ENCODE peak calls at places on chromosomes 7 and 10, in ten cellular contexts. O is adrenal gland, F is right lobe of liver, P is esophagus squamous epithelium, L is sigmoid colon, W is IMR-90, B is ovary, G is uterus, C is Peyer's patch, Y is NB4. Z is an unnamed sample.

GRCh38 chr7:106592282-106593027 is 68.5 kb downstream of the CCDC71L start:
- DNase-seq in L (no peak), W (no peak), C (no peak), B (no peak), P (no peak), O (no peak), Y (no peak), G (no peak), F (no peak), Z (no peak)

GRCh38 chr10:17742918-17743317 is 9.1 kb upstream of the TMEM236 start:
- DNase-seq in F (peak), P (no peak), L (no peak), O (peak), B (peak), G (peak), W (peak), C (peak), Y (peak), Z (peak)

GRCh38 chr10:111211756-111212155 is 134.9 kb downstream of the ADRA2A start:
- DNase-seq in C (no peak), G (no peak), L (no peak), F (no peak), W (peak), B (no peak), P (no peak), O (no peak), Y (no peak), Z (no peak)

GRCh38 chr7:159165352-159165751 is 20.7 kb upstream of the VIPR2 start:
- DNase-seq in B (no peak), G (no peak), P (no peak), L (no peak), W (no peak), O (no peak), Y (no peak), C (no peak), F (no peak), Z (no peak)

GRCh38 chr7:95628831-95629439 is 32.6 kb upstream of the PDK4 start:
- DNase-seq in Y (no peak), C (no peak), G (no peak), B (no peak), O (no peak), W (peak), F (no peak), P (no peak), L (no peak), Z (peak)

GRCh38 chr7:47690902-47691558 is 109.1 kb upstream of the TNS3 start:
- DNase-seq in Y (no peak), W (peak), G (no peak), O (no peak), L (no peak), B (no peak), P (no peak), F (no peak), C (no peak), Z (no peak)

GRCh38 chr7:5494683-5495561 is 71.3 kb upstream of the TNRC18 start:
- DNase-seq in Y (peak), C (peak), L (peak), F (peak), W (peak), P (no peak), B (peak), O (peak), G (peak), Z (peak)

GRCh38 chr7:16904086-16904485 is 22.3 kb upstream of the AGR3 start:
- DNase-seq in B (no peak), G (no peak), O (no peak), Y (no peak), L (no peak), C (no peak), W (no peak), P (no peak), F (no peak), Z (no peak)

GRCh38 chr7:99453105-99453504 is 12.9 kb downstream of the ATP5MF start:
- DNase-seq in B (no peak), Y (no peak), O (no peak), P (no peak), W (no peak), L (no peak), C (no peak), F (no peak), G (no peak), Z (no peak)

GRCh38 chr7:99457050-99457645 is 8.8 kb downstream of the ATP5MF start:
- DNase-seq in W (no peak), C (no peak), B (no peak), F (no peak), P (no peak), O (no peak), Y (no peak), G (no peak), L (no peak), Z (no peak)

GRCh38 chr7:99456288-99456687 is 9.7 kb downstream of the ATP5MF start:
- DNase-seq in B (no peak), Y (no peak), P (no peak), G (no peak), O (no peak), L (no peak), C (no peak), F (no peak), W (no peak), Z (no peak)

GRCh38 chr7:99457646-99458493 is 8.1 kb downstream of the ATP5MF start:
- DNase-seq in B (no peak), C (no peak), Y (no peak), L (no peak), O (no peak), G (no peak), W (no peak), F (no peak), P (no peak), Z (no peak)

DNA sequence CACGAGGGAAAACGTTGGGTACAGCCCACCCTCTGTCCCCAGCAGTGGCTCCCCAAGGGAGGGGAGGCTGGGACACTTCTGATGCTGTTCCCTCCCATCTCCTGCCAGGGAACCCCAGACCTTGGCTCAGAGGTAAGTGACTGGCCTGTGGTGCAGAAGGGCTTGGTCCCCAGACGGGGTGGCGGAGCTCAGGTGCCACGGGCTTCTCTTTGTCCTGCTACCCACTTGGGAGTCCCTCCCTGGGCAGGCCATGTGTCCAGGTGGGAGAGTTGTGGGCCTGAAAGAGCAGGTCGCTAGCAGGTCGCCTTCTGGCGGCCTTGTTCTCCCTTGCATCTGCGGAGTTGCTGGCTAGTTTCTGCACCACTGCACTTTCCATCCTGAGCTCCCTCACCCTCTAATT is 10.1 kb downstream of the ATP5MF start:
- DNase-seq in L (no peak), F (no peak), Y (no peak), W (no peak), B (no peak), O (no peak), G (no peak), P (no peak), C (no peak), Z (no peak)
- TF ChIP-seq POLR2A in L (no peak), F (no peak), Y (peak), W (no peak), B (no peak), O (no peak), G (no peak), P (no peak), C (no peak), Z (no peak)

GRCh38 chr7:21945374-21946227 is at the start of gene CDCA7L:
- DNase-seq in O (no peak), F (peak), W (peak), C (peak), L (peak), B (peak), P (no peak), G (peak), Y (peak), Z (peak)
- TF ChIP-seq POLR2A in O (no peak), F (peak), W (peak), C (peak), L (peak), B (peak), P (peak), G (peak), Y (peak), Z (peak)

GRCh38 chr10:13103554-13103953 is 3.6 kb downstream of the OPTN start:
- DNase-seq in G (no peak), B (no peak), P (no peak), Y (no peak), W (no peak), O (no peak), L (no peak), F (no peak), C (no peak), Z (no peak)

GRCh38 chr10:13099144-13099665 is 758 bp upstream of the OPTN start:
- DNase-seq in P (no peak), B (peak), W (peak), G (peak), C (peak), Y (peak), L (peak), O (peak), F (peak), Z (peak)

GRCh38 chr10:13102002-13102794 is 2.2 kb downstream of the OPTN start:
- DNase-seq in F (peak), P (no peak), B (no peak), W (peak), Y (no peak), L (no peak), G (no peak), O (peak), C (no peak), Z (no peak)

GRCh38 chr10:13100349-13101294 is 659 bp downstream of the OPTN start:
- DNase-seq in L (peak), O (peak), G (peak), W (peak), B (peak), P (no peak), C (peak), F (peak), Y (no peak), Z (peak)

DNA sequence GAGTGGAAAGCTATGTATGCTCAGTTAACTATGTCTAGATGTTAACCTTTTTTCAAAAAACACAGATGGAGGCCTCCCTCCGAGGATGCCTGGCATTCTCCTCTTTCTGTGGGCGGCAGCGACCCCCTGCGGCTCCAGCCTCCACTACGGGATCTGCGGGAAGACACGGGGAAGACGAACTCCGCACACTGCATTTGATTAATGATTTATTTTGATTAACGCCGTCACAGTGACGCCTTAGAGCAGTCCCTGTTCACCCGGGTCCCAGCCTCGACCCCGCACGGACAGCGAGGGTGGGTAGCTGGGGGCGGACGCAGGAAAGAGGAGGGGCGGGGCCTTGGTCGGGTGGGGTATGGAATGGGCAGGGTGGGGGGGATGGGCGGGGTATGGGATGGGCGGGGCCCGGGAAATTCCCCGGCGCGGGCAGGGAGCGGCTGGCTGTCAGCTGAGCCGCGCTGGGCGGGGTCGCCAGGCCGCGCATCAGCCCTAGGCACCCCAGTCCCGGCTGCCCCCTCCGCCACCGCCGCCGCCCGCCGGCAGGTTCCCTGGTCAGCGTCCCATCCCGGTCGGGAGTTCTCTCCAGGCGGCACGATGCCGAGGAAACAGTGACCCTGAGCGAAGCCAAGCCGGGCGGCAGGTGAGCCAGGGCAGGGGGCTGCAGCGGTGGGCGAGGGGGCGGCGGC is at the start of gene OPTN:
- DNase-seq in W (peak), L (peak), F (peak), G (peak), P (no peak), Y (peak), C (peak), B (peak), O (peak), Z (peak)
- TF ChIP-seq POLR2A in W (peak), L (peak), F (peak), G (peak), P (peak), Y (no peak), C (peak), B (peak), O (peak), Z (peak)

DNA sequence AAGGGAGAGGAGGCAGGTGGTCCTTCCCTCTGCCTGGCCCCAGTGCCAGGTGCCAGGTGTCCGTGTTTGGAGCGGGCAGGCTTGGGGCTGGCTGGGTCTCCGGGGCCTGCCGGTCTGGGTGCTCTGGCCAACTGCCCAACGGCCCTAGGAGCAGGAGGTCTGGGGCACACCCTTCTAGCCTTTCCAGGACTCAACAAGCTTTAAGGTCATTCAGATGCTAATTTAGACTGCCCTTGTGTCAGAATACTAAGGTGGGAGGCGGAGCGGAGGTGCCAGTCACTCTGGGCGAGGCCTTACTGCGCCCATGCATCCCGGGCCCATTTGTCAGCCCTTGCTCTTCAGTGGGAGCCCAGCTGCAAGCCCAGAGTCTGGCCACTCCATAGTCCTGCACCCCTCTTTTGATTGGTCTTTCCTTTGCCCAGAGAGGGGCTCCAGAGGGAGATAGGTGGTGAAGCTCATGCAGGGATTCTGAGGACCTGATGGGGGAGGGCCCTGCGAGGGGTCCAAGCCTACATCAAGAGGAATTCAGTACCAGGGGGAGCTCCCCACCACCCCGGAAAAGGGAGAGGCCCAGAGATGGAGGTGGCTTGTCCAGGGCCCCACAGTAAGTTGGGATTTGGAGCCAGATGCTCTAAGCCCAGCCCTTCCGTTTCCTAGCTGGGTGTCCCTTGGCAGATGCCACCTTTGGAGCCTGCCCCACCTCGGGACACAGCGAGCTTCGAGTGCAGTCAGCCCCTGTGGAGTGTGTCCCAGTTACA is 1.3 kb downstream of the PGAM2 start:
- DNase-seq in B (no peak), G (no peak), P (no peak), O (no peak), Y (no peak), C (no peak), L (peak), F (no peak), W (no peak), Z (no peak)
- TF ChIP-seq POLR2A in B (no peak), G (no peak), P (no peak), O (no peak), Y (no peak), C (no peak), L (no peak), F (no peak), W (no peak), Z (no peak)

GRCh38 chr7:141739250-141739649 is 1.1 kb downstream of the SSBP1 start:
- DNase-seq in B (no peak), W (no peak), L (no peak), Y (no peak), C (no peak), P (no peak), G (no peak), O (no peak), F (no peak), Z (no peak)

GRCh38 chr7:141737836-141738591 is at the start of gene SSBP1:
- DNase-seq in B (peak), W (peak), P (peak), C (peak), O (peak), F (peak), Y (peak), G (peak), L (peak), Z (peak)

GRCh38 chr7:141742229-141742628 is 4.1 kb downstream of the SSBP1 start:
- DNase-seq in Y (no peak), C (no peak), L (no peak), F (no peak), P (no peak), B (no peak), O (no peak), G (no peak), W (peak), Z (no peak)

GRCh38 chr7:141738592-141739013 is 445 bp downstream of the SSBP1 start:
- DNase-seq in F (no peak), C (no peak), Y (no peak), W (no peak), L (no peak), O (no peak), P (no peak), G (no peak), B (no peak), Z (no peak)

GRCh38 chr7:141737118-141737835 is 881 bp upstream of the SSBP1 start:
- DNase-seq in G (peak), P (no peak), O (no peak), L (no peak), Y (peak), W (no peak), C (peak), B (peak), F (no peak), Z (peak)
- TF ChIP-seq POLR2A in G (no peak), P (no peak), O (no peak), L (no peak), Y (no peak), W (no peak), C (no peak), B (no peak), F (no peak), Z (no peak)

GRCh38 chr10:32378371-32379301 is 31.7 kb upstream of the EPC1 start:
- DNase-seq in W (peak), F (peak), O (peak), G (peak), Y (peak), L (peak), P (peak), C (peak), B (peak), Z (peak)
- TF ChIP-seq POLR2A in W (peak), F (peak), O (peak), G (peak), Y (peak), L (peak), P (peak), C (peak), B (no peak), Z (no peak)

DNA sequence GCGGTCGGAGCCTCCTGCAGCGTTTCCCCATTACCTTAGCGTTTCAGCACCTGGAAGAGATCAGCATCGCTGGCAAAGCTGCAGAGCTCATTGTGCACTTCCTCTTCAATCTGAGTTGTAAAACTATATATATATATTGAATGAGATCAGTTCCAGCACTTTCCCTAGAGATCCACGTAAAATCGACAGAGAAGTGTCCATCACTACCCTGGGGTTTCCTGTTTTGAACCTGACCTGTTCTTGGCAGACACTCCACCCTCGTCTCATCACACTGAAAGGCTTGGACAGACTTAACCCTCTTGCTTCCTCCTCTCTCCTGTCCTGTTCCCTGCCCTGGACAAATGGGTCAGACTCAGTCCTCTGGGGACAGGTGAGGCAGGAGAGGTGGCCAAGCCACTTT is 83.6 kb upstream of the KDM7A start:
- DNase-seq in L (no peak), Y (no peak), C (no peak), F (no peak), W (no peak), O (no peak), P (no peak), G (no peak), B (no peak), Z (no peak)
- TF ChIP-seq POLR2A in L (no peak), Y (no peak), C (no peak), F (no peak), W (no peak), O (no peak), P (no peak), G (no peak), B (no peak), Z (no peak)

GRCh38 chr7:92557808-92558362 is 29.3 kb downstream of the RBM48 start:
- DNase-seq in B (no peak), C (no peak), Y (no peak), O (no peak), W (no peak), P (no peak), L (no peak), G (no peak), F (no peak), Z (no peak)
- TF ChIP-seq POLR2A in B (no peak), C (no peak), Y (no peak), O (no peak), W (no peak), P (no peak), L (no peak), G (no peak), F (no peak), Z (no peak)

DNA sequence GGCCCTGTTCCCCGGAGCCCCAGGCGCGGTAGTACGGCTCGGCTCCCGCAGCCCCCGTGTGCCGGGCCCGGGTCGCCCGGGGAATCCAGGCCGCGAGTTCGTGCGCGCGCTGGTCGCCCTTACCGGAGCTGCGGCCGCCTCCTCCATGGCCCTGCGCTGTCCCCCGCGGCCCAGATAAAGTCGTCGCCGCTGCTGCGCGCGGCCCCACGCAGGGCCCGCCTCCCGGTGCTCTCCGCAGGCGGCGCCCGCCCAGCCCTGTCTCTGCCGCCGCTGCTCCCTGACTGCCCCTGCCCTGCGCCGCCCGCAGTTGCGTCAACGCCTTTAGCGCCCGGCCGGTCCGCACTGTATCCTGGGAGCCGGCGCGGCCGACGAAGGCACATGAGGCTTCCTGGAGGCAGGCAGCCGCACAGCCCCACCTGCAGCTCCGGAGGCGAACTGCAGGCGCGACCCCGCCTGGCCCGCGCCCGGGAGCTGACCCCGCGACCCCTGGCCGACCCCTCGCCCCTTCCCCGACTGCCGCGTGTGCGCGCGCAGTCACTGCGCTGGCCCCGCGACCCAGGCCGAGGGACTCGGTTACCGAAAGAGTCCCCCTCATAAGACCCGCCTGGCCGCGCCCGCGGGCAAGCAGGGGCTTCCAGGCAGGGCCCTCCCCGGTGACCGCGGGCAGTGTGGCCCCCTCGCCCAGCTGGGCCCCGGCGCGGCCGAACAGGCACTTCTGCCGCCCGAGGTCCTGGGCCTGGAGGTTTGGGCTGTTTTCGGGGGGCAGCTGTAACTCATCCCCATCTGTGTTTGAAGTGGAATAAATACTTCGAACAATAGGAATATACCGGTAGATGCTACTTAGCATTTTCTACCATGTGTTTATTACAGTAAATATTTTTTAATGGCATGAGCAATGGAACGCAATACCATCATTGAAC is 127.1 kb upstream of the ZNF746 start:
- DNase-seq in L (peak), G (peak), Y (peak), O (peak), F (peak), P (peak), W (peak), B (peak), C (peak), Z (peak)
- TF ChIP-seq POLR2A in L (peak), G (peak), Y (peak), O (peak), F (peak), P (peak), W (peak), B (peak), C (peak), Z (peak)

DNA sequence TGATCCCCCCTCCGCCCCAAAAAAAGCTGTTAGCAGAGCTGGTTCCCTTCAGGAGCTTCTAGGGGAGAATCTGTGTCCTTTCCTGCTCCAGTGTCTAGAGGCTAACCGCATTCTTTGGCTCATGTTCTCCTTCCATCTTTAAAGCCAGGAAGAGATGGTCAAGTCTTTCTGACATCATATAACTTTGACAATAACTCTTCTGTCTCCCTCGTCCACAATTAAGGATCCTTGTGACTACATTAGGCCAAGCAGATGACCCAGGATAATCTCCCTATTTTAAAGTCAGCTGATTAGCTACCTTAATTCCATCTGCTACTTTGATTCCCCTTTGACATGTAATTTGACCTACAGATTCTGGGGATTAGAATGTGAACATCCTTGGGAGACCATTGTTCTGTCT is 28.2 kb upstream of the SLC26A4 start:
- DNase-seq in Y (no peak), W (no peak), O (no peak), G (no peak), P (no peak), L (no peak), B (no peak), C (no peak), F (no peak), Z (no peak)
- TF ChIP-seq POLR2A in Y (no peak), W (no peak), O (no peak), G (no peak), P (no peak), L (no peak), B (no peak), C (no peak), F (no peak), Z (no peak)